ENCODE peak calls at places on chromosomes 3 and 15, in five cellular contexts. A is stomach, D is GM23338, Q is sigmoid colon, W is endothelial cell of umbilical vein. X is an unnamed sample.

GRCh38 chr15:72341361-72341760 is 21.4 kb upstream of the CELF6 start:
- DNase-seq in A (no peak), D (peak; percentile 93), Q (no peak), W (no peak), X (no peak)

GRCh38 chr3:173745952-173746682 is 348.6 kb downstream of the NLGN1 start:
- DNase-seq in A (no peak), D (peak; percentile 23), Q (no peak), W (peak; percentile 93), X (no peak)

GRCh38 chr3:43893721-43894120 is 203.0 kb downstream of the ABHD5 start:
- DNase-seq in A (no peak), D (no peak), Q (no peak), W (no peak), X (no peak)

GRCh38 chr3:172666873-172667694 is 43.8 kb downstream of the NCEH1 start:
- DNase-seq in A (peak; percentile 82), D (peak; percentile 94), Q (peak; percentile 85), W (peak; percentile 85), X (peak; percentile 71)

GRCh38 chr3:166340604-166341003 is 503.4 kb upstream of the BCHE start:
- DNase-seq in A (no peak), D (no peak), Q (no peak), W (no peak), X (no peak)

GRCh38 chr3:173371848-173372487 is 25.6 kb upstream of the NLGN1 start:
- DNase-seq in A (no peak), D (peak; percentile 57), Q (no peak), W (peak; percentile 50), X (no peak)

GRCh38 chr15:59372352-59373211 is at the start of gene MYO1E:
- DNase-seq in A (peak; percentile 91), D (peak; percentile 98), Q (peak; percentile 97), W (peak; percentile 98), X (peak; percentile 96)

GRCh38 chr15:67253103-67253502 is 1.4 kb downstream of the AAGAB start:
- DNase-seq in A (no peak), D (no peak), Q (no peak), W (no peak), X (no peak)

GRCh38 chr15:34483644-34484043 is 46.0 kb upstream of the GOLGA8A start:
- DNase-seq in A (no peak), D (no peak), Q (no peak), W (no peak), X (no peak)

GRCh38 chr3:177589921-177590336 is 392.6 kb upstream of the TBL1XR1 start:
- DNase-seq in A (no peak), D (peak; percentile 17), Q (no peak), W (peak; percentile 72), X (peak; percentile 18)

GRCh38 chr3:131110087-131110486 is 83.4 kb downstream of the NEK11 start:
- DNase-seq in A (no peak), D (no peak), Q (no peak), W (peak; percentile 5), X (peak; percentile 15)

GRCh38 chr15:99117111-99117510 is 12.2 kb downstream of the SYNM start:
- DNase-seq in A (no peak), D (no peak), Q (peak; percentile 77), W (no peak), X (no peak)

GRCh38 chr3:123695731-123696640 is 111.1 kb upstream of the HACD2 start:
- DNase-seq in A (no peak), D (no peak), Q (no peak), W (peak; percentile 54), X (no peak)

GRCh38 chr3:114079761-114080160 is 23.2 kb downstream of the QTRT2 start:
- DNase-seq in A (no peak), D (no peak), Q (no peak), W (peak; percentile 88), X (no peak)

GRCh38 chr3:152333928-152334327 is 65.2 kb downstream of the MBNL1 start:
- DNase-seq in A (no peak), D (no peak), Q (no peak), W (no peak), X (no peak)

GRCh38 chr15:62856466-62857246 is 185.9 kb upstream of the TPM1 start:
- DNase-seq in A (peak; percentile 38), D (no peak), Q (peak; percentile 54), W (no peak), X (no peak)

GRCh38 chr3:11629716-11630115 is 14.0 kb downstream of the VGLL4 start:
- DNase-seq in A (no peak), D (no peak), Q (no peak), W (no peak), X (no peak)

GRCh38 chr3:31277582-31277981 is 255.1 kb upstream of the STT3B start:
- DNase-seq in A (no peak), D (no peak), Q (no peak), W (peak; percentile 84), X (no peak)

GRCh38 chr3:108067768-108068167 is 23.1 kb downstream of the CD47 start:
- DNase-seq in A (no peak), D (no peak), Q (no peak), W (no peak), X (no peak)

GRCh38 chr3:159953320-159953719 is 35.3 kb upstream of the IL12A start:
- DNase-seq in A (no peak), D (no peak), Q (no peak), W (no peak), X (no peak)

GRCh38 chr3:155080692-155081091 is 573 bp downstream of the MME start:
- DNase-seq in A (no peak), D (peak; percentile 6), Q (no peak), W (peak; percentile 17), X (no peak)

GRCh38 chr3:41848745-41849574 is 112.9 kb downstream of the ULK4 start:
- DNase-seq in A (no peak), D (no peak), Q (no peak), W (no peak), X (no peak)

GRCh38 chr3:169104972-169105371 is 558.5 kb downstream of the MECOM start:
- DNase-seq in A (no peak), D (no peak), Q (no peak), W (peak; percentile 62), X (no peak)

GRCh38 chr3:72818915-72819314 is 29.3 kb downstream of the SHQ1 start:
- DNase-seq in A (no peak), D (no peak), Q (no peak), W (peak; percentile 42), X (no peak)

GRCh38 chr3:177831361-177831760 is 634.1 kb upstream of the TBL1XR1 start:
- DNase-seq in A (no peak), D (no peak), Q (no peak), W (no peak), X (no peak)

GRCh38 chr3:63595221-63595620 is 57.3 kb upstream of the SNTN start:
- DNase-seq in A (no peak), D (no peak), Q (no peak), W (no peak), X (no peak)

DNA sequence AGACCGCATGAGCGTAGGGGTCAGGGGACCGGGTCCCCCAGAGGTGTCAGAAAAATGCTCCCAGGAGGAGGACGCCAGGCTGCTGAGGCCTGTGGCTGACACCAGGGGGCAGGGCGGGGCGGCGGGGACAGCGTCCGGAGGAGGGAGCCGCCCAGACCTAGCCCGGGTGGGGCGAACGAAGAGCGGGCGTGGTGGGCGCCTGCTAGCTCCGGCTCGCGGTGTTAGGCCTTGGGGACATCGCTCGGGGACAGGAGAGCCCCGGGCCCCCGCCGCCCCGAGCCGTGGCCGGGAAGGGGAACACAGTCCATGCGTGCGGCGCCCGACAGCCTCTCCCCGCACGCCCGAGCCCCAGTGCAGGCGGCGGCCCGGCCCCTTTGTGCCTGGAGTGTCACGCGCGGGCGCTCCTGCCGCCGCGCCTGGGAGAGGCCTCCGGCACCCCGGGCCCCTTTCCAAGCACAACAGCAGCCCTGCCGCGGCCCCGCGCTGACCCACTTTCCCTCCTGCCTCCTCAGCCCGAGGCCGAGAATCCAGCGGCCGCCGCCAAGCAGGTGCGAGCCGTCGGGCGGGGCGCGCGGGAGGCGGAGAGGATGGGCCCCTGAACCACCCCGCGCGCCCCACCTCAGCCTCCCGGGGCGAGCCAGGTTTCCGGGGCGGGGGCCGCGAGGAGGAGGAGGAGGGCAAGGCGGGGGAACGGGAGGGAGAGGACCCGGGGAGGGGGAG is 111.0 kb upstream of the KLF13 start:
- DNase-seq in A (peak; percentile 90), D (peak; percentile 88), Q (peak; percentile 92), W (peak; percentile 34), X (no peak)
- TF ChIP-seq POLR2AphosphoS5 in A (peak; percentile 5), D (no peak), Q (peak; percentile 51), W (no peak), X (peak; percentile 42)

GRCh38 chr15:70397816-70398215 is 300.1 kb upstream of the TLE3 start:
- DNase-seq in A (no peak), D (peak; percentile 11), Q (no peak), W (no peak), X (no peak)
- TF ChIP-seq POLR2AphosphoS5 in A (no peak), D (no peak), Q (no peak), W (no peak), X (no peak)

GRCh38 chr15:65028921-65029735 is at the start of gene MTFMT:
- DNase-seq in A (peak; percentile 94), D (peak; percentile 92), Q (peak; percentile 95), W (peak; percentile 80), X (no peak)
- TF ChIP-seq POLR2AphosphoS5 in A (peak; percentile 75), D (peak; percentile 98), Q (peak; percentile 99), W (peak; percentile 89), X (peak; percentile 96)

DNA sequence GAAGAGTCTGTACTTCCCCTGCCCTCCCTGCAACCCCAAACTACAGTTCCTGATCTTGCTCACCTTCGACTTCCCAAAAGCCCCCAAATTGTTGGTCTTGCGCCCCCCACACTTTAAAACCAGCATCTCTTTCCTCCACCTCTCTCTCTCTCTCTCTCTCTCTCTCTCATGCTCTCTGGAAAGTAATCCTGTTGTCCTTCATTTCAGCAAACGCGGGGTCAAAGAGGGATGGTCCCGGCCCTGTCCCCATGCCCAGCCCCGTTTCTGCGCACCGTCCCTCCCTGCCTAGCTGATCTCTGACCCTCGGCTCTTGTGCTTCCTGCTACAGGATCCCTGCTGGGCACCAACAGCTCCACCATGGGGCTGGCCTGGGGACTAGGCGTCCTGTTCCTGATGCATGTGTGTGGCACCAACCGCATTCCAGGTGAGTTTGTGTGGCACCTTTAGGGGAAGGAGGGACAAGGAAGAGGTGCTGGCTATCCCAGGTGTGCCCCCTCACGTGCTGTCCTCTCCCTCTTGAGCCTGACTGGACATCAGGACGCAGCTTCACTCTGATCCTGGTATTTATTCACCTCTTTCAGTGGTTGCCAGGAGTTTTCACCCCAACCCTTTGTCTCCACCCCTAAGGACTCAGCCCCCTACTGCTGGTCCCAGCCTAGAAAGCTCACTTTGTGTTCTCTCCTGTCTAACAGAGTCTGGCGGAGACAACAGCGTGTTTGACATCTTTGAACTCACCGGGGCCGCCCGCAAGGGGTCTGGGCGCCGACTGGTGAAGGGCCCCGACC is 814 bp downstream of the THBS1 start:
- DNase-seq in A (peak; percentile 65), D (peak; percentile 73), Q (peak; percentile 88), W (peak; percentile 46), X (no peak)
- TF ChIP-seq POLR2AphosphoS5 in A (no peak), D (no peak), Q (peak; percentile 52), W (peak; percentile 1), X (no peak)

GRCh38 chr3:39383913-39384664 is 919 bp downstream of the SLC25A38 start:
- DNase-seq in A (peak; percentile 99), D (peak; percentile 98), Q (peak; percentile 98), W (peak; percentile 96), X (no peak)
- TF ChIP-seq POLR2AphosphoS5 in A (peak; percentile 68), D (peak; percentile 72), Q (peak; percentile 95), W (peak; percentile 54), X (no peak)

GRCh38 chr15:90479656-90480055 is 50.1 kb upstream of the CRTC3 start:
- DNase-seq in A (peak; percentile 34), D (no peak), Q (no peak), W (no peak), X (no peak)
- TF ChIP-seq POLR2AphosphoS5 in A (no peak), D (no peak), Q (no peak), W (no peak), X (no peak)

GRCh38 chr15:64716452-64716851 is 58.9 kb downstream of the RBPMS2 start:
- DNase-seq in A (no peak), D (no peak), Q (no peak), W (no peak), X (no peak)
- TF ChIP-seq POLR2AphosphoS5 in A (no peak), D (no peak), Q (no peak), W (no peak), X (no peak)